ENCODE peak calls at places on chromosomes 7 and 10, in eight cellular contexts. One of them, this sample, is unnamed.

GRCh38 chr7:144812379-144813283 is 23.2 kb downstream of the TPK1 start:
- DNase-seq in psoas muscle: no peak
- DNase-seq in sigmoid colon: no peak
- DNase-seq in adrenal gland: no peak
- DNase-seq in uterus: no peak
- DNase-seq in NCI-H1092 treated with DMSO at 0.1 percent for 48 hours: no peak
- DNase-seq in NCI-H1048: no peak
- DNase-seq in fibroblast of lung: no peak
- DNase-seq in this sample: peak

GRCh38 chr7:84800846-84801245 is 386.0 kb downstream of the SEMA3D start:
- DNase-seq in uterus: no peak
- DNase-seq in sigmoid colon: no peak
- DNase-seq in NCI-H1048: no peak
- DNase-seq in adrenal gland: no peak
- DNase-seq in NCI-H1092 treated with DMSO at 0.1 percent for 48 hours: no peak
- DNase-seq in psoas muscle: no peak
- DNase-seq in fibroblast of lung: no peak
- DNase-seq in this sample: no peak

GRCh38 chr7:157997080-157997440 is 590.6 kb downstream of the PTPRN2 start:
- DNase-seq in NCI-H1092 treated with DMSO at 0.1 percent for 48 hours: no peak
- DNase-seq in psoas muscle: no peak
- DNase-seq in fibroblast of lung: no peak
- DNase-seq in sigmoid colon: no peak
- DNase-seq in adrenal gland: no peak
- DNase-seq in NCI-H1048: no peak
- DNase-seq in uterus: no peak
- DNase-seq in this sample: no peak

GRCh38 chr10:3660753-3661152 is 124.3 kb downstream of the KLF6 start:
- DNase-seq in NCI-H1048: no peak
- DNase-seq in psoas muscle: no peak
- DNase-seq in sigmoid colon: no peak
- DNase-seq in adrenal gland: no peak
- DNase-seq in fibroblast of lung: no peak
- DNase-seq in uterus: no peak
- DNase-seq in NCI-H1092 treated with DMSO at 0.1 percent for 48 hours: no peak
- DNase-seq in this sample: no peak

GRCh38 chr10:77392851-77393250 is 244.8 kb downstream of the KCNMA1 start:
- DNase-seq in NCI-H1092 treated with DMSO at 0.1 percent for 48 hours: peak
- DNase-seq in fibroblast of lung: peak
- DNase-seq in psoas muscle: no peak
- DNase-seq in sigmoid colon: no peak
- DNase-seq in NCI-H1048: no peak
- DNase-seq in uterus: peak
- DNase-seq in adrenal gland: peak
- DNase-seq in this sample: no peak

GRCh38 chr10:14397069-14397468 is 66.3 kb upstream of the FRMD4A start:
- DNase-seq in uterus: peak
- DNase-seq in psoas muscle: peak
- DNase-seq in sigmoid colon: no peak
- DNase-seq in NCI-H1092 treated with DMSO at 0.1 percent for 48 hours: no peak
- DNase-seq in NCI-H1048: no peak
- DNase-seq in adrenal gland: peak
- DNase-seq in fibroblast of lung: peak
- DNase-seq in this sample: no peak

GRCh38 chr7:34043461-34044318 is 138.4 kb downstream of the BMPER start:
- DNase-seq in NCI-H1092 treated with DMSO at 0.1 percent for 48 hours: no peak
- DNase-seq in NCI-H1048: no peak
- DNase-seq in adrenal gland: no peak
- DNase-seq in fibroblast of lung: no peak
- DNase-seq in sigmoid colon: no peak
- DNase-seq in psoas muscle: no peak
- DNase-seq in uterus: no peak
- DNase-seq in this sample: no peak

GRCh38 chr10:125977206-125977605 is 80.8 kb downstream of the FANK1 start:
- DNase-seq in psoas muscle: no peak
- DNase-seq in fibroblast of lung: no peak
- DNase-seq in NCI-H1048: no peak
- DNase-seq in adrenal gland: no peak
- DNase-seq in sigmoid colon: no peak
- DNase-seq in NCI-H1092 treated with DMSO at 0.1 percent for 48 hours: no peak
- DNase-seq in uterus: no peak
- DNase-seq in this sample: no peak

GRCh38 chr10:79050896-79051555 is 17.7 kb upstream of the ZMIZ1 start:
- DNase-seq in NCI-H1048: no peak
- DNase-seq in adrenal gland: no peak
- DNase-seq in NCI-H1092 treated with DMSO at 0.1 percent for 48 hours: no peak
- DNase-seq in fibroblast of lung: no peak
- DNase-seq in uterus: no peak
- DNase-seq in sigmoid colon: peak
- DNase-seq in psoas muscle: peak
- DNase-seq in this sample: no peak

GRCh38 chr7:135917721-135918120 is 59.4 kb downstream of the MTPN start:
- DNase-seq in NCI-H1092 treated with DMSO at 0.1 percent for 48 hours: no peak
- DNase-seq in sigmoid colon: no peak
- DNase-seq in adrenal gland: no peak
- DNase-seq in fibroblast of lung: no peak
- DNase-seq in uterus: no peak
- DNase-seq in psoas muscle: no peak
- DNase-seq in NCI-H1048: no peak
- DNase-seq in this sample: no peak

GRCh38 chr7:978416-979091 is 3.2 kb upstream of the COX19 start:
- DNase-seq in sigmoid colon: no peak
- DNase-seq in adrenal gland: no peak
- DNase-seq in psoas muscle: no peak
- DNase-seq in uterus: no peak
- DNase-seq in NCI-H1092 treated with DMSO at 0.1 percent for 48 hours: no peak
- DNase-seq in fibroblast of lung: no peak
- DNase-seq in NCI-H1048: no peak
- DNase-seq in this sample: no peak

GRCh38 chr7:32204361-32205018 is 134.3 kb upstream of the PDE1C start:
- DNase-seq in sigmoid colon: peak
- DNase-seq in uterus: peak
- DNase-seq in fibroblast of lung: peak
- DNase-seq in NCI-H1048: peak
- DNase-seq in NCI-H1092 treated with DMSO at 0.1 percent for 48 hours: peak
- DNase-seq in adrenal gland: peak
- DNase-seq in psoas muscle: peak
- DNase-seq in this sample: no peak

GRCh38 chr10:3702569-3702968 is 82.4 kb downstream of the KLF6 start:
- DNase-seq in NCI-H1048: no peak
- DNase-seq in uterus: no peak
- DNase-seq in NCI-H1092 treated with DMSO at 0.1 percent for 48 hours: no peak
- DNase-seq in adrenal gland: no peak
- DNase-seq in fibroblast of lung: no peak
- DNase-seq in psoas muscle: no peak
- DNase-seq in sigmoid colon: no peak
- DNase-seq in this sample: no peak

GRCh38 chr10:132094581-132095234 is 29.0 kb downstream of the JAKMIP3 start:
- DNase-seq in fibroblast of lung: no peak
- DNase-seq in uterus: no peak
- DNase-seq in NCI-H1048: no peak
- DNase-seq in sigmoid colon: no peak
- DNase-seq in NCI-H1092 treated with DMSO at 0.1 percent for 48 hours: no peak
- DNase-seq in adrenal gland: peak
- DNase-seq in psoas muscle: no peak
- DNase-seq in this sample: no peak

GRCh38 chr7:2005746-2006145 is 227.0 kb downstream of the MAD1L1 start:
- DNase-seq in NCI-H1048: no peak
- DNase-seq in psoas muscle: peak
- DNase-seq in adrenal gland: no peak
- DNase-seq in uterus: peak
- DNase-seq in NCI-H1092 treated with DMSO at 0.1 percent for 48 hours: no peak
- DNase-seq in sigmoid colon: peak
- DNase-seq in fibroblast of lung: no peak
- DNase-seq in this sample: no peak

GRCh38 chr10:129968937-129969527 is 5.0 kb upstream of the EBF3 start:
- DNase-seq in adrenal gland: no peak
- DNase-seq in psoas muscle: peak
- DNase-seq in fibroblast of lung: no peak
- DNase-seq in NCI-H1092 treated with DMSO at 0.1 percent for 48 hours: peak
- DNase-seq in sigmoid colon: peak
- DNase-seq in uterus: no peak
- DNase-seq in NCI-H1048: no peak
- DNase-seq in this sample: no peak

GRCh38 chr7:100247152-100247757 is 27.5 kb downstream of the PVRIG start:
- DNase-seq in NCI-H1048: no peak
- DNase-seq in psoas muscle: peak
- DNase-seq in uterus: no peak
- DNase-seq in fibroblast of lung: peak
- DNase-seq in adrenal gland: no peak
- DNase-seq in NCI-H1092 treated with DMSO at 0.1 percent for 48 hours: peak
- DNase-seq in sigmoid colon: no peak
- DNase-seq in this sample: no peak

GRCh38 chr10:46311501-46311951 is 24.7 kb downstream of the ANTXRL start:
- DNase-seq in adrenal gland: no peak
- DNase-seq in fibroblast of lung: no peak
- DNase-seq in psoas muscle: no peak
- DNase-seq in NCI-H1048: no peak
- DNase-seq in sigmoid colon: peak
- DNase-seq in NCI-H1092 treated with DMSO at 0.1 percent for 48 hours: no peak
- DNase-seq in uterus: no peak
- DNase-seq in this sample: no peak

GRCh38 chr7:136803028-136803427 is 65.4 kb upstream of the CHRM2 start:
- DNase-seq in fibroblast of lung: no peak
- DNase-seq in adrenal gland: no peak
- DNase-seq in sigmoid colon: no peak
- DNase-seq in uterus: no peak
- DNase-seq in psoas muscle: no peak
- DNase-seq in NCI-H1092 treated with DMSO at 0.1 percent for 48 hours: no peak
- DNase-seq in NCI-H1048: no peak
- DNase-seq in this sample: no peak

GRCh38 chr7:78226059-78226658 is 427.6 kb downstream of the PHTF2 start:
- DNase-seq in NCI-H1048: peak
- DNase-seq in sigmoid colon: no peak
- DNase-seq in fibroblast of lung: peak
- DNase-seq in NCI-H1092 treated with DMSO at 0.1 percent for 48 hours: peak
- DNase-seq in psoas muscle: no peak
- DNase-seq in uterus: no peak
- DNase-seq in adrenal gland: peak
- DNase-seq in this sample: no peak

GRCh38 chr10:61847087-61847486 is 54.4 kb upstream of the ARID5B start:
- DNase-seq in sigmoid colon: no peak
- DNase-seq in NCI-H1048: no peak
- DNase-seq in fibroblast of lung: peak
- DNase-seq in NCI-H1092 treated with DMSO at 0.1 percent for 48 hours: no peak
- DNase-seq in uterus: no peak
- DNase-seq in adrenal gland: no peak
- DNase-seq in psoas muscle: no peak
- DNase-seq in this sample: no peak

GRCh38 chr7:24290004-24290641 is 6.1 kb downstream of the NPY start:
- DNase-seq in adrenal gland: no peak
- DNase-seq in psoas muscle: no peak
- DNase-seq in fibroblast of lung: peak
- DNase-seq in sigmoid colon: no peak
- DNase-seq in NCI-H1048: no peak
- DNase-seq in uterus: no peak
- DNase-seq in NCI-H1092 treated with DMSO at 0.1 percent for 48 hours: peak
- DNase-seq in this sample: no peak

GRCh38 chr7:44220046-44220720 is 19.4 kb downstream of the YKT6 start:
- DNase-seq in uterus: no peak
- DNase-seq in fibroblast of lung: no peak
- DNase-seq in NCI-H1092 treated with DMSO at 0.1 percent for 48 hours: no peak
- DNase-seq in adrenal gland: no peak
- DNase-seq in NCI-H1048: no peak
- DNase-seq in psoas muscle: peak
- DNase-seq in sigmoid colon: peak
- DNase-seq in this sample: no peak

GRCh38 chr10:63084690-63085377 is 48.3 kb upstream of the NRBF2 start:
- DNase-seq in NCI-H1048: no peak
- DNase-seq in sigmoid colon: no peak
- DNase-seq in NCI-H1092 treated with DMSO at 0.1 percent for 48 hours: no peak
- DNase-seq in adrenal gland: no peak
- DNase-seq in uterus: no peak
- DNase-seq in fibroblast of lung: peak
- DNase-seq in psoas muscle: no peak
- DNase-seq in this sample: no peak

GRCh38 chr7:37432240-37432917 is 16.3 kb downstream of the ELMO1 start:
- DNase-seq in sigmoid colon: no peak
- DNase-seq in NCI-H1092 treated with DMSO at 0.1 percent for 48 hours: no peak
- DNase-seq in uterus: no peak
- DNase-seq in psoas muscle: no peak
- DNase-seq in NCI-H1048: no peak
- DNase-seq in adrenal gland: no peak
- DNase-seq in fibroblast of lung: no peak
- DNase-seq in this sample: no peak

GRCh38 chr7:71227126-71227525 is 95.2 kb downstream of the GALNT17 start:
- DNase-seq in NCI-H1048: no peak
- DNase-seq in sigmoid colon: no peak
- DNase-seq in fibroblast of lung: no peak
- DNase-seq in NCI-H1092 treated with DMSO at 0.1 percent for 48 hours: no peak
- DNase-seq in uterus: no peak
- DNase-seq in psoas muscle: no peak
- DNase-seq in adrenal gland: no peak
- DNase-seq in this sample: no peak